ENCODE peak calls at places on chromosomes 13 and 19, in five cellular contexts. P, V, N, G and F are unnamed samples.

GRCh38 chr19:51441410-51442390 is 16.6 kb downstream of the SIGLEC8 start:
- DNase-seq in P (peak), V (peak), N (no peak), G (no peak), F (peak)

GRCh38 chr19:7497292-7497691 is 8.5 kb upstream of the PEX11G start:
- DNase-seq in P (no peak), V (no peak), N (peak), G (no peak), F (no peak)

GRCh38 chr19:38898788-38899446 is 501 bp downstream of the SIRT2 start:
- DNase-seq in P (no peak), V (no peak), N (peak), G (no peak), F (no peak)

GRCh38 chr19:44882063-44882462 is 9.0 kb upstream of the TOMM40 start:
- DNase-seq in P (no peak), V (no peak), N (no peak), G (no peak), F (no peak)

GRCh38 chr19:3644351-3645066 is 17.9 kb upstream of the CACTIN start:
- DNase-seq in P (no peak), V (no peak), N (peak), G (peak), F (no peak)

GRCh38 chr19:17402982-17403855 is 2.2 kb downstream of the BST2 start:
- DNase-seq in P (no peak), V (no peak), N (no peak), G (no peak), F (no peak)

GRCh38 chr19:27672309-27673047 is 1540.5 kb downstream of the UQCRFS1 start:
- DNase-seq in P (no peak), V (no peak), N (no peak), G (no peak), F (no peak)

GRCh38 chr19:13011653-13012389 is 16.5 kb downstream of the NFIX start:
- DNase-seq in P (no peak), V (peak), N (no peak), G (no peak), F (no peak)

GRCh38 chr13:89401209-89401810 is 1730.1 kb downstream of the SLITRK5 start:
- DNase-seq in P (no peak), V (no peak), N (peak), G (no peak), F (no peak)

GRCh38 chr13:59963383-59963782 is 200.3 kb downstream of the DIAPH3 start:
- DNase-seq in P (no peak), V (no peak), N (no peak), G (no peak), F (no peak)

GRCh38 chr19:31838163-31838798 is 489.0 kb upstream of the TSHZ3 start:
- DNase-seq in P (no peak), V (no peak), N (no peak), G (no peak), F (no peak)

GRCh38 chr19:48618278-48618915 is 581 bp downstream of the RPL18 start:
- DNase-seq in P (no peak), V (no peak), N (no peak), G (no peak), F (no peak)

GRCh38 chr19:56595548-56595899 is 422 bp downstream of the ZNF71 start:
- DNase-seq in P (no peak), V (no peak), N (no peak), G (no peak), F (no peak)

GRCh38 chr13:92414851-92415250 is 811.8 kb upstream of the GPC6 start:
- DNase-seq in P (no peak), V (no peak), N (no peak), G (no peak), F (no peak)

GRCh38 chr19:44974809-44975347 is 19.7 kb downstream of the CLPTM1 start:
- DNase-seq in P (no peak), V (no peak), N (no peak), G (no peak), F (no peak)

GRCh38 chr19:55209430-55210119 is at the start of gene PTPRH:
- DNase-seq in P (no peak), V (no peak), N (no peak), G (no peak), F (no peak)

GRCh38 chr19:52307275-52307674 is 10.3 kb downstream of the ZNF480 start:
- DNase-seq in P (no peak), V (no peak), N (peak), G (no peak), F (peak)

GRCh38 chr13:64339373-64340063 is 2890.6 kb downstream of the PCDH9 start:
- DNase-seq in P (no peak), V (no peak), N (no peak), G (no peak), F (no peak)

GRCh38 chr13:112055032-112055416 is 11.9 kb upstream of the SOX1 start:
- DNase-seq in P (no peak), V (no peak), N (no peak), G (no peak), F (no peak)

GRCh38 chr19:38514812-38515633 is 81.5 kb downstream of the RYR1 start:
- DNase-seq in P (peak), V (peak), N (peak), G (no peak), F (peak)

GRCh38 chr13:71828117-71828516 is 38.9 kb downstream of the DACH1 start:
- DNase-seq in P (no peak), V (no peak), N (no peak), G (no peak), F (no peak)

GRCh38 chr13:24071016-24071415 is 89.5 kb upstream of the SPATA13 start:
- DNase-seq in P (no peak), V (no peak), N (no peak), G (no peak), F (no peak)

GRCh38 chr13:111639994-111640393 is 319.6 kb downstream of the TEX29 start:
- DNase-seq in P (no peak), V (peak), N (no peak), G (no peak), F (no peak)

GRCh38 chr19:38250821-38251563 is 5.2 kb downstream of the PPP1R14A start:
- DNase-seq in P (no peak), V (peak), N (peak), G (no peak), F (no peak)

GRCh38 chr13:85659493-85659892 is 139.7 kb downstream of the SLITRK6 start:
- DNase-seq in P (no peak), V (no peak), N (peak), G (no peak), F (no peak)

GRCh38 chr19:41793414-41793727 is 3.0 kb upstream of the CEACAM3 start:
- DNase-seq in P (no peak), V (no peak), N (no peak), G (no peak), F (no peak)

GRCh38 chr19:29390742-29391141 is 135.1 kb upstream of the VSTM2B start:
- DNase-seq in P (no peak), V (no peak), N (no peak), G (no peak), F (no peak)

GRCh38 chr19:30387311-30388115 is 15.3 kb downstream of the ZNF536 start:
- DNase-seq in P (no peak), V (no peak), N (no peak), G (no peak), F (no peak)

GRCh38 chr13:100694722-100695644 is 20.4 kb upstream of the TMTC4 start:
- DNase-seq in P (no peak), V (no peak), N (peak), G (no peak), F (no peak)

GRCh38 chr19:29003641-29004409 is 209.1 kb downstream of the UQCRFS1 start:
- DNase-seq in P (no peak), V (no peak), N (no peak), G (no peak), F (no peak)

GRCh38 chr19:48970923-48971395 is 5.8 kb downstream of the FTL start:
- DNase-seq in P (peak), V (peak), N (peak), G (peak), F (peak)

GRCh38 chr13:32894589-32895001 is 121.6 kb upstream of the KL start:
- DNase-seq in P (no peak), V (no peak), N (peak), G (no peak), F (no peak)

GRCh38 chr19:18785179-18786124 is 5.7 kb downstream of the COMP start:
- DNase-seq in P (peak), V (peak), N (peak), G (no peak), F (peak)

GRCh38 chr13:99572131-99572530 is 70.9 kb downstream of the TM9SF2 start:
- DNase-seq in P (no peak), V (no peak), N (peak), G (no peak), F (no peak)

GRCh38 chr13:37348916-37349653 is 243.6 kb upstream of the CSNK1A1L start:
- DNase-seq in P (no peak), V (no peak), N (no peak), G (no peak), F (no peak)

GRCh38 chr19:36460046-36460445 is 29.3 kb downstream of the ZNF566 start:
- DNase-seq in P (no peak), V (no peak), N (no peak), G (no peak), F (no peak)